ENCODE peak calls at places on chromosomes 1 and 21, in eight cellular contexts. D, P, V, F, N, Y, M and A are unnamed samples.

GRCh38 chr1:247747616-247748015 is 325 bp downstream of the OR14A2 start:
- DNase-seq in D (no peak), P (peak; percentile 68), V (no peak), F (peak; percentile 29), N (no peak), Y (peak; percentile 72), M (no peak), A (no peak)

GRCh38 chr1:75233302-75233929 is 99.2 kb downstream of the LHX8 start:
- DNase-seq in D (peak; percentile 9), P (peak; percentile 35), V (peak; percentile 53), F (peak; percentile 37), N (peak; percentile 66), Y (peak; percentile 64), M (peak; percentile 42), A (peak; percentile 37)

GRCh38 chr1:110242731-110243130 is 32.6 kb downstream of the KCNC4 start:
- DNase-seq in D (no peak), P (no peak), V (no peak), F (no peak), N (no peak), Y (no peak), M (no peak), A (no peak)

GRCh38 chr1:38990401-38990745 is 703 bp upstream of the AKIRIN1 start:
- DNase-seq in D (no peak), P (peak; percentile 28), V (peak; percentile 23), F (peak; percentile 33), N (no peak), Y (no peak), M (peak; percentile 59), A (peak; percentile 11)

GRCh38 chr1:111937147-111937725 is 52.2 kb downstream of the KCND3 start:
- DNase-seq in D (no peak), P (no peak), V (no peak), F (no peak), N (no peak), Y (no peak), M (no peak), A (no peak)

GRCh38 chr21:43936186-43936967 is 71.4 kb downstream of the AGPAT3 start:
- DNase-seq in D (no peak), P (peak; percentile 45), V (no peak), F (no peak), N (no peak), Y (no peak), M (peak; percentile 61), A (no peak)

GRCh38 chr1:93616996-93617669 is 64.5 kb downstream of the BCAR3 start:
- DNase-seq in D (peak; percentile 68), P (peak; percentile 44), V (no peak), F (peak; percentile 50), N (peak; percentile 77), Y (no peak), M (peak; percentile 64), A (no peak)

GRCh38 chr1:156262461-156263287 is 14.8 kb upstream of the PAQR6 start:
- DNase-seq in D (no peak), P (peak; percentile 94), V (no peak), F (no peak), N (no peak), Y (peak; percentile 98), M (peak; percentile 93), A (peak; percentile 91)

GRCh38 chr1:15584489-15585363 is at the start of gene AGMAT:
- DNase-seq in D (peak; percentile 84), P (peak; percentile 51), V (peak; percentile 79), F (peak; percentile 52), N (peak; percentile 16), Y (peak; percentile 37), M (peak; percentile 64), A (no peak)

GRCh38 chr21:33587792-33588484 is 546 bp downstream of the DONSON start:
- DNase-seq in D (no peak), P (peak; percentile 26), V (peak; percentile 64), F (peak; percentile 52), N (peak; percentile 51), Y (peak; percentile 26), M (peak; percentile 64), A (peak; percentile 41)

GRCh38 chr1:160193091-160193819 is 2.9 kb downstream of the CASQ1 start:
- DNase-seq in D (peak; percentile 80), P (peak; percentile 79), V (peak; percentile 94), F (peak; percentile 89), N (peak; percentile 86), Y (peak; percentile 96), M (peak; percentile 95), A (peak; percentile 65)

GRCh38 chr1:15056515-15057285 is 96.8 kb upstream of the TMEM51 start:
- DNase-seq in D (peak; percentile 44), P (peak; percentile 48), V (no peak), F (peak; percentile 36), N (no peak), Y (peak; percentile 71), M (peak; percentile 63), A (peak; percentile 37)

GRCh38 chr1:47309427-47309826 is 4.5 kb downstream of the STIL start:
- DNase-seq in D (no peak), P (no peak), V (no peak), F (no peak), N (no peak), Y (no peak), M (no peak), A (no peak)

GRCh38 chr1:181081399-181081798 is 7.1 kb upstream of the IER5 start:
- DNase-seq in D (no peak), P (no peak), V (no peak), F (no peak), N (no peak), Y (no peak), M (no peak), A (no peak)

GRCh38 chr1:3247521-3248031 is 178.6 kb downstream of the PRDM16 start:
- DNase-seq in D (no peak), P (no peak), V (no peak), F (no peak), N (no peak), Y (no peak), M (no peak), A (peak; percentile 2)
- H3K4me3 ChIP-seq in D (no peak overlapping the region), P (no peak overlapping the region), V (no peak overlapping the region), F (no peak overlapping the region), N (no peak overlapping the region), Y (no peak overlapping the region), M (no peak overlapping the region), A (no peak overlapping the region)

GRCh38 chr21:36126621-36127110 is 8.2 kb upstream of the CBR3 start:
- DNase-seq in D (no peak), P (no peak), V (no peak), F (no peak), N (no peak), Y (no peak), M (no peak), A (no peak)
- H3K4me1 ChIP-seq in D (no peaks in the 10 kb centered on the region), P (peaks cover 3% of the 10 kb centered on the region), V (no peaks in the 10 kb centered on the region), F (peaks cover 4% of the 10 kb centered on the region), N (no peaks in the 10 kb centered on the region), Y (peaks cover 24% of the 10 kb centered on the region), M (no peaks in the 10 kb centered on the region), A (peaks cover 13% of the 10 kb centered on the region)

GRCh38 chr1:148161252-148161901 is 9.3 kb upstream of the NBPF11 start:
- DNase-seq in D (no peak), P (no peak), V (no peak), F (no peak), N (no peak), Y (no peak), M (no peak), A (no peak)

GRCh38 chr1:148162363-148162762 is 10.3 kb upstream of the NBPF11 start:
- DNase-seq in D (no peak), P (no peak), V (no peak), F (no peak), N (no peak), Y (no peak), M (no peak), A (no peak)

DNA sequence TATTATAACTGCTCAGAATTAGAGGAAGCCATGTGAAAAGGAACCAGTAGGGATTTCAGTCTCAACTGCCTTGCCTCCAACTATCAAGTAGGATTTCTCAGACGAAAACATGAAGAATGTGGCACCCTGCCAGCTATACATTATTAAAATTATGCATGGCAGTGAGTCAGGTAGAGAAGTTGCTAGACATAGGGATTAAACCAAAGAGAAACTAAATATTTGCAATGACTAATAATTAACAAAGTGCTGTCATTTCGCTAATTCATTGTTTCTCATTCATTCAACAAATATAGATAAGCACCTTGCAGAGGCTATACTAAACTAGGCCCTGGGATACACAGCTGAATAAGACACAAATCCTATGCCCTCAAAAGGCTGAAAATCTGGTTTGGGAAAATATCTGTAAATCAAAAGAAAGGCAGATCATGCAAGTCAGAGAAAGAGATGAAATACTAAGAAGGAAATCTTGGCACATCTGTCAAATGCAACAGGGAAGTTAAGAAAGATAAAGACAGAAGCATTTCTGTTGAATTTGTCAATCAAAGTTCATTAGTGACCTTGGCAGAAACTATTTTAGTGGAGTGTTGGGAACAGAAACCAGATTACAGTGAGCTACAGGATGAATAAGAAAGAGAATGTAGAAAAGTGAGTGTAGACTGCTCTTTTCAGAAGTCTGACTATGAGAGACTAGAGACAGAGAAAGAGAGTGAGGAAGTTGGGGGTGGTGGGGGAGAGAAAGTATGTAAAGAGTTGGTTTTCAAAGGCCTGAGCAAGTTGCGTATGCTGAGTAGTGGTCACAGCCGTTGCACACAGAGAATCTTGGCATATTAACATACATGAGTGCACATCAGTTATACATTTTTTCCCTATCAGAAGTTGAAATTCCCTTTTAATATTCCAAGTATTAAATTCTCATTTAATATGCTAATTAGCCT is 14.7 kb upstream of the NBPF11 start:
- DNase-seq in D (no peak), P (no peak), V (peak; percentile 37), F (no peak), N (no peak), Y (peak; percentile 96), M (no peak), A (peak; percentile 9)
- H3K4me2 ChIP-seq in D (no peak overlapping the region), P (no peak overlapping the region), V (peak overlapping the region; percentile 8), F (no peak overlapping the region), N (no peak overlapping the region), Y (peak overlapping the region; percentile 41), M (no peak overlapping the region), A (no peak overlapping the region)

GRCh38 chr1:201378804-201379203 is 1.3 kb upstream of the TNNT2 start:
- DNase-seq in D (no peak), P (no peak), V (no peak), F (no peak), N (no peak), Y (no peak), M (no peak), A (no peak)

GRCh38 chr1:201376464-201377374 is 761 bp downstream of the TNNT2 start:
- DNase-seq in D (peak; percentile 58), P (peak; percentile 37), V (peak; percentile 78), F (peak; percentile 55), N (peak; percentile 40), Y (peak; percentile 76), M (peak; percentile 60), A (peak; percentile 43)

GRCh38 chr1:201376107-201376463 is 1.4 kb downstream of the TNNT2 start:
- DNase-seq in D (no peak), P (no peak), V (no peak), F (no peak), N (no peak), Y (no peak), M (no peak), A (no peak)

GRCh38 chr1:201379733-201380242 is 2.3 kb upstream of the TNNT2 start:
- DNase-seq in D (no peak), P (no peak), V (no peak), F (no peak), N (no peak), Y (no peak), M (no peak), A (no peak)

DNA sequence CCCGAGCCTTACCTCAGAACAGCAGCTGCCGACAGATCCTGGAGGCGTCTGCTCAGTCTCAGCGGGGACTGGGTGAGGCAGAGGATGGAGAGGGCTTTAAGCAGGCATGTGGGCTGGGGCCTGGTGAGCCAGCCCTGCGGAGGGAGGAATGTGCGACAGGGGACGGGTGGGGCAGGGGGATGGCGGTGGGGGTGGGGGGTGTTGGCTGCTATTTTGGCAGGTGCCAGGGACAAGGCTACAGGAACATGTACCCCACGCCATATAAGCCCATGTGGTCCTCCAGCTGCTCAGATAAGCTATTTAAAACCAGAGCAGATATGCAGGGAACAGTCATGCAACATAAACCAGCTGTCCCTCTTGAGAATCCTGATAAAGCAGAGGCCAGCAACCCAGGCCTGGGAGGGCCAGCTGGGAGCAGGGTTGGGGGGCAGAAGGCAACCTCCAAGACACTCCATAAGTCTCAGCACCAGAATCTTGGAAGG is at the start of gene TNNT2:
- DNase-seq in D (peak; percentile 81), P (no peak), V (peak; percentile 53), F (peak; percentile 15), N (no peak), Y (no peak), M (no peak), A (no peak)
- H3K4me3 ChIP-seq in D (no peak within 1 kb of the TSS), P (no peak within 1 kb of the TSS), V (no peak within 1 kb of the TSS), F (no peak within 1 kb of the TSS), N (no peak within 1 kb of the TSS), Y (no peak within 1 kb of the TSS), M (no peak within 1 kb of the TSS), A (no peak within 1 kb of the TSS)